ENCODE peak calls at places on chromosomes 13 and 19, in seven cellular contexts. J, Y, U, Z, B, I and W are unnamed samples.

GRCh38 chr19:46945668-46946067 is 74.0 kb upstream of the NPAS1 start:
- DNase-seq in Z (no peak), U (no peak), J (no peak), I (no peak), Y (no peak), B (no peak), W (no peak)

GRCh38 chr13:77430377-77430951 is 103.6 kb upstream of the MYCBP2 start:
- DNase-seq in U (no peak), Z (no peak), I (no peak), B (no peak), Y (no peak), J (no peak), W (no peak)

GRCh38 chr13:29868581-29868980 is 18.2 kb upstream of the UBL3 start:
- DNase-seq in Z (no peak), B (no peak), U (no peak), Y (no peak), J (no peak), I (no peak), W (no peak)

GRCh38 chr13:31485183-31485582 is 254.1 kb upstream of the RXFP2 start:
- DNase-seq in J (peak; percentile 68), Z (no peak), I (no peak), Y (no peak), U (no peak), B (no peak), W (no peak)

GRCh38 chr19:12346896-12347295 is 13.5 kb upstream of the ZNF563 start:
- DNase-seq in I (no peak), Z (no peak), U (no peak), J (no peak), Y (no peak), B (no peak), W (no peak)

GRCh38 chr13:24511019-24511823 is 1.4 kb downstream of the PARP4 start:
- DNase-seq in I (no peak), J (peak; percentile 86), Y (no peak), U (peak; percentile 91), B (peak; percentile 91), Z (no peak), W (peak; percentile 55)

GRCh38 chr13:91203430-91203829 is 144.1 kb upstream of the MIR17HG start:
- DNase-seq in Z (no peak), J (no peak), B (no peak), Y (no peak), U (no peak), I (no peak), W (no peak)

GRCh38 chr13:25217023-25217909 is 45.2 kb upstream of the AMER2 start:
- DNase-seq in J (peak; percentile 38), B (peak; percentile 70), U (peak; percentile 76), I (no peak), Z (no peak), Y (no peak), W (no peak)

GRCh38 chr19:39007096-39007495 is 25.3 kb downstream of the FBXO27 start:
- DNase-seq in U (peak; percentile 23), J (no peak), Y (no peak), I (no peak), B (no peak), Z (no peak), W (no peak)

GRCh38 chr13:46667687-46668281 is 114.8 kb downstream of the LRCH1 start:
- DNase-seq in B (no peak), J (no peak), U (no peak), I (no peak), Z (no peak), Y (no peak), W (no peak)

GRCh38 chr13:20570540-20570939 is 3.6 kb downstream of the IFT88 start:
- DNase-seq in Y (no peak), J (no peak), U (no peak), I (no peak), Z (no peak), B (peak; percentile 49), W (no peak)

GRCh38 chr13:99005609-99006008 is 27.7 kb upstream of the DOCK9 start:
- DNase-seq in J (no peak), Y (no peak), B (no peak), I (no peak), U (no peak), Z (no peak), W (no peak)

GRCh38 chr13:111912991-111913781 is 153.8 kb upstream of the SOX1 start:
- DNase-seq in J (no peak), Y (no peak), U (no peak), Z (peak; percentile 51), I (no peak), B (no peak), W (no peak)

GRCh38 chr13:108227651-108228272 is 9.6 kb downstream of the ABHD13 start:
- DNase-seq in B (peak; percentile 52), I (no peak), Y (no peak), U (peak; percentile 47), J (peak; percentile 35), Z (no peak), W (no peak)

GRCh38 chr13:45718992-45719391 is 16.9 kb downstream of the CBY2 start:
- DNase-seq in J (no peak), Z (no peak), B (no peak), I (no peak), Y (no peak), U (no peak), W (no peak)

GRCh38 chr19:13036366-13036976 is 41.2 kb downstream of the NFIX start:
- DNase-seq in B (peak; percentile 29), Y (peak; percentile 75), I (peak; percentile 72), Z (peak; percentile 79), J (peak; percentile 56), U (peak; percentile 75), W (no peak)

GRCh38 chr19:43738780-43739211 is 16.0 kb downstream of the SMG9 start:
- DNase-seq in I (peak; percentile 71), Y (no peak), U (no peak), Z (no peak), B (no peak), J (no peak), W (no peak)

GRCh38 chr19:4803736-4804695 is 12.5 kb downstream of the FEM1A start:
- DNase-seq in Y (peak; percentile 70), Z (peak; percentile 80), U (peak; percentile 53), I (peak; percentile 68), J (peak; percentile 34), B (peak; percentile 37), W (no peak)

GRCh38 chr19:4678881-4679379 is 8.8 kb upstream of the MYDGF start:
- DNase-seq in I (no peak), J (peak; percentile 5), B (no peak), Z (no peak), Y (peak; percentile 37), U (peak; percentile 32), W (no peak)

GRCh38 chr13:19984430-19985218 is 26.1 kb downstream of the ZMYM2 start:
- DNase-seq in Y (no peak), B (peak; percentile 72), U (peak; percentile 29), Z (no peak), I (no peak), J (peak; percentile 37), W (no peak)

GRCh38 chr13:40784540-40784939 is 4.9 kb upstream of the SLC25A15 start:
- DNase-seq in B (no peak), Y (no peak), J (no peak), U (no peak), Z (no peak), I (no peak), W (no peak)

DNA sequence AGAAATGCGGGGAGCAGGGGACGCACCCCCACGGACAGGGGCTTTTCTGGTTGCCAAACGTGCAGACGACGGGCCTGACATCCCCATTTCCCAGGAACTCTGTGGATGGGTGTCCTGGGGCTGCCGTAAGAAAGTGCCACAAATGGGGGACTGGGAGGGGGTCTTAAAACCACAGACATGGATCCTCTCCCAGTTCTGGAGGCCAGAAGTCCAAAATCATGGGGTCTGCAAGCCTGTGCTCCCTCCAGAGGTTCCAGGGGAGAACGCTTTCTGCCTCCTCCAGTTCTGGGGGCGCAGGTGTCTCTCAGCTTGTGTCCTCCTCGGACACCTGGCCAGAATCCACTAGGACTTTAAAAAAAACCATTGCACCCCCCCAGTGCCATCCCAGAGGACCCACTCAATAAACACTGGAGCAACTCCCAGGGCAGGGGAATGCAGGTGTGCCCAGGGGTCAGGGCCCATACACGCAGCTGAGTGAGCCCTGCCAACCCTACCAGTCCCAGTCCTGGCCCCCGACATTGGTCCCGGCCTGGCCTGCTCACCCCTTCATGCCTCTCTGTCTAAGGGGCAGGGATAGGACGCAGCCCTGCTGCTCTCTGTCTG is 103.9 kb downstream of the GADD45B start:
- DNase-seq in J (no peak), Z (peak; percentile 56), U (no peak), I (no peak), Y (no peak), B (no peak), W (no peak)
- TF ChIP-seq CTCF in J (no peak), Z (peak; percentile 23), U (no peak), I (no peak), Y (no peak), B (no peak), W (peak; percentile 70)

DNA sequence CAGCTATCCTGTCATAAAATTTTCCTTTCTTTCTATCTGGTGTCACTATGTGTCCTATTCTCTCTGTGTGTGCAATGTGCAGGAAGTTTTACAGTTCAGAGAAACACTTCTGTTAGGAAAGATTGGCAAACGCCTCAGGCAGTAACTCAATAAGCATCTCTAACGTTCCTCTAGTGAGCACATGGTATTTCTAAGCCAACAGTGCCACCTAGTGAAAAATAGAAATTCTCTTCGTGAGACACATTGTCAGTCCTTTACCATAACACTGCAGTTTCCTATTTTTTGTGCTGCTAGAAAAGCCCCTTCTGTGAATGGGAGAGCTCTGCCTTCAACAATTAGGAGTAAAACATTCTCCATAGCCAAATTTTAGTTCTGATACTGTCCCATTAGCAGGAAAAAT is 50.7 kb downstream of the ZNF723 start:
- DNase-seq in Y (no peak), B (peak; percentile 13), U (peak; percentile 53), Z (no peak), I (no peak), J (peak; percentile 5), W (no peak)
- TF ChIP-seq CTCF in Y (peak; percentile 33), B (peak; percentile 28), U (peak; percentile 15), Z (peak; percentile 49), I (peak; percentile 45), J (peak; percentile 15), W (no peak)

GRCh38 chr13:80050252-80050651 is 290.7 kb downstream of the SPRY2 start:
- DNase-seq in Y (no peak), U (no peak), Z (no peak), I (no peak), J (no peak), B (peak; percentile 16), W (no peak)
- TF ChIP-seq CTCF in Y (no peak), U (no peak), Z (no peak), I (no peak), J (no peak), B (no peak), W (no peak)

GRCh38 chr19:2055871-2056809 is 5.1 kb upstream of the MKNK2 start:
- DNase-seq in I (no peak), B (peak; percentile 64), U (peak; percentile 51), Y (peak; percentile 74), J (no peak), Z (peak; percentile 69), W (no peak)
- TF ChIP-seq CTCF in I (peak; percentile 16), B (no peak), U (no peak), Y (no peak), J (peak; percentile 0), Z (peak; percentile 11), W (no peak)